ENCODE peak calls at places on chromosomes 3 and 15, in four cellular contexts. One of them, this sample, is unnamed.

GRCh38 chr3:194439915-194440550 is 41.0 kb upstream of the GP5 start:
- DNase-seq in K562: no peak
- DNase-seq in GM12878: no peak
- DNase-seq in HepG2: no peak
- DNase-seq in this sample: no peak

GRCh38 chr3:98817546-98817945 is 54.4 kb downstream of the ST3GAL6 start:
- DNase-seq in HepG2: peak; percentile 31
- DNase-seq in GM12878: no peak
- DNase-seq in K562: peak; percentile 49
- DNase-seq in this sample: no peak

GRCh38 chr3:76024640-76025039 is 239.3 kb upstream of the ZNF717 start:
- DNase-seq in K562: no peak
- DNase-seq in GM12878: no peak
- DNase-seq in HepG2: peak; percentile 3
- DNase-seq in this sample: no peak

GRCh38 chr3:46670000-46670890 is 23.2 kb downstream of the ALS2CL start:
- DNase-seq in K562: no peak
- DNase-seq in GM12878: no peak
- DNase-seq in HepG2: no peak
- DNase-seq in this sample: peak; percentile 5

GRCh38 chr3:12758025-12758830 is 831 bp downstream of the TMEM40 start:
- DNase-seq in GM12878: no peak
- DNase-seq in K562: no peak
- DNase-seq in HepG2: no peak
- DNase-seq in this sample: no peak

GRCh38 chr3:146803746-146804145 is 198.6 kb upstream of the PLSCR5 start:
- DNase-seq in GM12878: no peak
- DNase-seq in K562: no peak
- DNase-seq in HepG2: no peak
- DNase-seq in this sample: no peak

GRCh38 chr3:150890320-150890719 is 14.9 kb downstream of the MINDY4B start:
- DNase-seq in GM12878: no peak
- DNase-seq in K562: no peak
- DNase-seq in HepG2: no peak
- DNase-seq in this sample: no peak

GRCh38 chr15:78662028-78662427 is 21.0 kb upstream of the CHRNB4 start:
- DNase-seq in HepG2: no peak
- DNase-seq in K562: no peak
- DNase-seq in GM12878: no peak
- DNase-seq in this sample: no peak

GRCh38 chr15:35810007-35810406 is 264.0 kb upstream of the DPH6 start:
- DNase-seq in HepG2: no peak
- DNase-seq in GM12878: no peak
- DNase-seq in K562: no peak
- DNase-seq in this sample: no peak

GRCh38 chr15:71822890-71823289 is 12.5 kb downstream of the NR2E3 start:
- DNase-seq in GM12878: no peak
- DNase-seq in HepG2: no peak
- DNase-seq in K562: no peak
- DNase-seq in this sample: no peak

GRCh38 chr3:126521122-126521891 is 2.6 kb upstream of the CHST13 start:
- DNase-seq in HepG2: no peak
- DNase-seq in K562: no peak
- DNase-seq in GM12878: no peak
- DNase-seq in this sample: no peak

GRCh38 chr3:64489361-64490044 is 198.3 kb downstream of the ADAMTS9 start:
- DNase-seq in K562: peak; percentile 14
- DNase-seq in HepG2: no peak
- DNase-seq in GM12878: no peak
- DNase-seq in this sample: peak; percentile 88

GRCh38 chr15:52208306-52208946 is 17.2 kb upstream of the GNB5 start:
- DNase-seq in GM12878: no peak
- DNase-seq in HepG2: peak; percentile 76
- DNase-seq in K562: peak; percentile 65
- DNase-seq in this sample: peak; percentile 86

GRCh38 chr3:33398410-33398809 is 41.8 kb downstream of the UBP1 start:
- DNase-seq in HepG2: no peak
- DNase-seq in K562: no peak
- DNase-seq in GM12878: no peak
- DNase-seq in this sample: no peak

GRCh38 chr3:126126811-126127431 is 43.0 kb upstream of the SLC41A3 start:
- DNase-seq in GM12878: no peak
- DNase-seq in HepG2: no peak
- DNase-seq in K562: no peak
- DNase-seq in this sample: peak; percentile 5

GRCh38 chr15:96268421-96269204 is 61.9 kb upstream of the NR2F2 start:
- DNase-seq in HepG2: no peak
- DNase-seq in GM12878: no peak
- DNase-seq in K562: no peak
- DNase-seq in this sample: no peak

GRCh38 chr3:157388976-157389375 is 47.7 kb upstream of the PTX3 start:
- DNase-seq in GM12878: no peak
- DNase-seq in HepG2: no peak
- DNase-seq in K562: no peak
- DNase-seq in this sample: no peak

GRCh38 chr3:14634763-14635400 is 16.7 kb upstream of the CCDC174 start:
- DNase-seq in HepG2: no peak
- DNase-seq in K562: no peak
- DNase-seq in GM12878: no peak
- DNase-seq in this sample: no peak

GRCh38 chr15:29556385-29556784 is 265.9 kb downstream of the TJP1 start:
- DNase-seq in GM12878: no peak
- DNase-seq in K562: no peak
- DNase-seq in HepG2: no peak
- DNase-seq in this sample: no peak

GRCh38 chr3:38117163-38117716 is 19.7 kb downstream of the ACAA1 start:
- DNase-seq in HepG2: no peak
- DNase-seq in K562: no peak
- DNase-seq in GM12878: no peak
- DNase-seq in this sample: no peak

GRCh38 chr15:73650387-73651126 is 17.4 kb upstream of the NPTN start:
- DNase-seq in K562: no peak
- DNase-seq in GM12878: no peak
- DNase-seq in HepG2: no peak
- DNase-seq in this sample: no peak
- TF ChIP-seq CREB1 in K562: no peak
- TF ChIP-seq CREB1 in GM12878: no peak
- TF ChIP-seq CREB1 in HepG2: no peak
- TF ChIP-seq CREB1 in this sample: no peak

GRCh38 chr3:124760601-124761000 is 30.3 kb downstream of the UMPS start:
- DNase-seq in HepG2: peak; percentile 31
- DNase-seq in GM12878: no peak
- DNase-seq in K562: no peak
- DNase-seq in this sample: no peak
- TF ChIP-seq CBFB in HepG2: no peak
- TF ChIP-seq CBFB in GM12878: no peak
- TF ChIP-seq CBFB in K562: no peak
- TF ChIP-seq CBFB in this sample: no peak

DNA sequence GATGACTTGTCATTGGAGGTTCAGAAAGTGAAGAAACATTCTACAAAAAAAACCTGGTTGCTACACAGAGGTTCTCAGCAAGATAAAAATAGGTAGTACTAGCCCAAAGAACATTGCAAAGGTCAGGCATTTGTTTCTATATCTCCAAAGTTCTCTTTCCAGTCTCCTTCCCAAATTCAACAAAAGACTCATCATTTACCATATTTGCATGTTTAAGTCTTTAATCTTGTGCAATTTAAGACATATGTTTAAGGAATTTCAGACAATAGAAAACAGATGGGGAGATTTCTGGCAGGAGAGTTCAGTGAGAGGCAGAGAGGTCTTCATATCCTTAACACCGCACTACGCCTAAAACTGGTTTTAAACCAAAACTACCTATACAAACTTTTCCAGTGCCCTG is 173.8 kb upstream of the THBS1 start:
- DNase-seq in GM12878: no peak
- DNase-seq in K562: no peak
- DNase-seq in HepG2: no peak
- DNase-seq in this sample: no peak
- TF ChIP-seq CREB1 in GM12878: no peak
- TF ChIP-seq CREB1 in K562: no peak
- TF ChIP-seq CREB1 in HepG2: no peak
- TF ChIP-seq CREB1 in this sample: no peak

GRCh38 chr3:111548060-111548459 is 6.1 kb downstream of the CD96 start:
- DNase-seq in HepG2: no peak
- DNase-seq in K562: no peak
- DNase-seq in GM12878: no peak
- DNase-seq in this sample: no peak
- TF ChIP-seq CBFB in HepG2: no peak
- TF ChIP-seq CBFB in K562: no peak
- TF ChIP-seq CBFB in GM12878: no peak
- TF ChIP-seq CBFB in this sample: no peak

GRCh38 chr3:29515451-29515850 is 234.6 kb downstream of the RBMS3 start:
- DNase-seq in K562: no peak
- DNase-seq in HepG2: no peak
- DNase-seq in GM12878: peak; percentile 38
- DNase-seq in this sample: no peak
- TF ChIP-seq CREB1 in K562: no peak
- TF ChIP-seq CREB1 in HepG2: no peak
- TF ChIP-seq CREB1 in GM12878: no peak
- TF ChIP-seq CREB1 in this sample: no peak